ENCODE peak calls at places on chromosome 19, in eight cellular contexts. B is upper lobe of right lung, X is endothelial cell, T is cardiac muscle cell, O is left ventricle myocardium inferior, P is B cell, F is nephron progenitor cell, Y is GM12864. R is an unnamed sample.

GRCh38 chr19:11657307-11657706 is 60.0 kb downstream of the ZNF627 start:
- DNase-seq in X (no peak), F (no peak), B (no peak), Y (no peak), T (peak; percentile 4), P (no peak), O (no peak), R (no peak)

GRCh38 chr19:37136118-37136517 is 36.4 kb downstream of the ZNF585A start:
- DNase-seq in P (no peak), O (no peak), Y (no peak), F (no peak), T (no peak), B (no peak), X (no peak), R (no peak)

GRCh38 chr19:56813531-56813930 is 27.0 kb downstream of the PEG3 start:
- DNase-seq in B (no peak), F (no peak), X (no peak), P (no peak), Y (no peak), O (no peak), T (no peak), R (no peak)

GRCh38 chr19:3131168-3131567 is 4.7 kb upstream of the GNA15 start:
- DNase-seq in Y (no peak), O (no peak), B (no peak), F (no peak), X (no peak), T (no peak), P (no peak), R (no peak)

GRCh38 chr19:681029-681626 is 4.9 kb downstream of the FSTL3 start:
- DNase-seq in F (peak; percentile 94), X (peak; percentile 91), Y (peak; percentile 70), T (no peak), P (no peak), O (peak; percentile 55), B (peak; percentile 97), R (peak; percentile 40)

GRCh38 chr19:53897459-53897858 is 11.6 kb upstream of the CACNG7 start:
- DNase-seq in P (no peak), O (no peak), F (no peak), T (no peak), Y (no peak), X (no peak), B (no peak), R (no peak)

GRCh38 chr19:16143399-16144215 is at the start of gene HSH2D:
- DNase-seq in P (peak; percentile 96), T (no peak), B (peak; percentile 90), O (peak; percentile 36), F (no peak), Y (peak; percentile 97), X (no peak), R (no peak)

GRCh38 chr19:15195381-15195964 is 5.3 kb downstream of the NOTCH3 start:
- DNase-seq in Y (no peak), P (no peak), F (peak; percentile 74), O (peak; percentile 39), X (peak; percentile 47), T (peak; percentile 62), B (peak; percentile 86), R (peak; percentile 29)

GRCh38 chr19:33590224-33590623 is 31.5 kb upstream of the CHST8 start:
- DNase-seq in O (no peak), F (no peak), Y (no peak), X (no peak), T (no peak), B (no peak), P (no peak), R (no peak)

GRCh38 chr19:628168-628567 is 5.2 kb downstream of the POLRMT start:
- DNase-seq in X (no peak), F (peak; percentile 43), O (no peak), P (no peak), T (no peak), Y (no peak), B (no peak), R (no peak)

GRCh38 chr19:3606690-3607289 is at the start of gene TBXA2R:
- DNase-seq in O (peak; percentile 81), X (peak; percentile 42), P (peak; percentile 75), B (peak; percentile 83), T (peak; percentile 64), Y (no peak), F (peak; percentile 85), R (no peak)

GRCh38 chr19:47729799-47730520 is 15.4 kb upstream of the NOP53 start:
- DNase-seq in T (peak; percentile 72), F (peak; percentile 79), O (peak; percentile 74), Y (no peak), P (no peak), B (peak; percentile 94), X (peak; percentile 86), R (no peak)

GRCh38 chr19:12521996-12522395 is 29.3 kb downstream of the ZNF564 start:
- DNase-seq in X (no peak), T (no peak), O (no peak), P (no peak), F (no peak), B (no peak), Y (no peak), R (no peak)

GRCh38 chr19:52039169-52039568 is 9.5 kb downstream of the ZNF432 start:
- DNase-seq in Y (no peak), X (no peak), P (no peak), O (no peak), B (no peak), F (no peak), T (no peak), R (no peak)

GRCh38 chr19:2552859-2553258 is 76.9 kb downstream of the GADD45B start:
- DNase-seq in F (no peak), Y (peak; percentile 86), B (no peak), P (peak; percentile 75), O (peak; percentile 15), T (no peak), X (no peak), R (no peak)

GRCh38 chr19:9940778-9941177 is 4.5 kb upstream of the OLFM2 start:
- DNase-seq in F (no peak), X (no peak), B (no peak), Y (no peak), T (no peak), P (no peak), O (no peak), R (no peak)

GRCh38 chr19:56671613-56671994 is at the start of gene ZNF835:
- DNase-seq in T (peak; percentile 53), O (peak; percentile 97), P (peak; percentile 94), Y (no peak), F (no peak), X (no peak), B (peak; percentile 94), R (no peak)

GRCh38 chr19:43337737-43338136 is 15.7 kb upstream of the CD177 start:
- DNase-seq in X (no peak), T (no peak), Y (no peak), O (no peak), P (no peak), F (no peak), B (no peak), R (no peak)

GRCh38 chr19:34818270-34818669 is 45.3 kb upstream of the ZNF599 start:
- DNase-seq in Y (no peak), X (no peak), F (no peak), B (no peak), P (no peak), O (no peak), T (no peak), R (no peak)
- TF ChIP-seq CTCF in Y (no peak), X (no peak), F (no peak), B (no peak), P (no peak), O (no peak), T (no peak), R (no peak)

GRCh38 chr19:7888826-7889217 is 512 bp downstream of the LRRC8E start:
- DNase-seq in O (no peak), F (no peak), B (no peak), X (no peak), Y (no peak), T (no peak), P (no peak), R (no peak)
- TF ChIP-seq CTCF in O (no peak), F (no peak), B (no peak), X (no peak), Y (no peak), T (no peak), P (no peak), R (no peak)

DNA sequence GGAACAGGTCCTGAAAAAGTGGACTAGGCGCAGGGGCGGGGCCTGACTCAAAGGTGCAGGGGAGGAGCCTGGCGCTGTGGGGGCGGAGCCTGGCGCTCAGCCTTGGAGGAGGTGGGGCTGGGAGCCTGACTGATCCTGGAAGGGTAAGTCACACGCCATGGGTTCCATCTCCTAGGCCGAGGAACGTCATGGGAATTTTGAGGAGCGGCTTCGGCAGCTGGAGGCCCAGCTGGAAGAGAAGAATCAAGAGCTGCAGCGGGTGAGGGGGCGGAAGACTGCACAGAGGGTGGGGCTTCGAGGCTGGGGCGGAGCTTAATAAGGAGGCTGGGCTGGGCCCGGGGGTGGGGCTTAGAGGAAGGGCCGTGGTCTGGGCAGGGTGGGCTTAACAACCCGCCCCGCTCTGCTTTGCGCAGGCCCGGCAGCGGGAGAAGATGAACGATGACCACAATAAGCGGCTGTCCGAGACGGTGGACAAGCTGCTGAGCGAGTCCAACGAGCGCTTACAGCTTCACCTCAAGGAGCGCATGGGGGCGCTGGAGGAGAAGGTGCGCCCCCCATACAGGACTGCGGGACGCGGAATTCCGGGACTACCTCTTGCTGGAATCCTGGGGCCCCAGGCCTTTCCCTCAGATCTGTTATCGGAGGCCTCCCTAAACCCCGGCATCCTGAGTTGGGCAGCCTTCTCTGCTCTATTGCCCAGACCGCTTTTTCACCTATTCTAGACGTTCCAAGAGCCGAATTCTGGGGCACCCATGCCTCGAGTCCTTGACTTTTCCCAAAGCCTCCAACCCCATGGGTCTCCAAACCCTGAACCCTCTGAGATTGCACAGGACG is 14.5 kb downstream of the PPFIA3 start:
- DNase-seq in B (peak; percentile 91), P (no peak), F (no peak), T (peak; percentile 68), O (peak; percentile 71), Y (no peak), X (no peak), R (no peak)
- TF ChIP-seq CTCF in B (peak; percentile 7), P (no peak), F (no peak), T (peak; percentile 25), O (no peak), Y (no peak), X (no peak), R (no peak)

DNA sequence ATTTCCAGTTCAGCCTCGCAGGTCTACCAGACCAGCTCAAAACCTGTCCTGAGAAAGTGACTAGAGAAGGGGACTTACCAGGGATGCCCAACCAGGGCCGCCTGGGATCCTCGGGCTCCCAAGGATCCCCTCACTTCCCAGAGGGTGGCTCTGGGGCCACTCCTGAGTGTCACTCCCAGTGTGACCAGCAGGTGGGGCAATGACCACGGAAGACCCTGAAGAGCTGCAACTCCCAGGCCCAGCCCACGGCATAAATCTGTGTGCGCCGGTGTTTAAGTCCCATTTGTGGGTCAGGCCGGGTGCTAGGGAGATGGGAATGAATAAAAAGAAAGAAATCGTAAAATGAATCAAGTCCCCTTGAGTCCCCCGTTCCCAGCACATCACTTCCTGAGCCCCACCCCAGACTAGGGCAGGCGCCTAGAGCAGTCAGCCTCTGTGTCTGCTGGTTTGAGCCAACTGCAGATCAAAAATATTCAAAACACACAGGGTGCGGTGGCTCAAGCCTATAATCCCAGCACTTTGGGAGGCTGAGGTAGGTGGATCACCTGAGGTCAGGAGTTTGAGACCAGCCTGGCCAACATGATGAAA is 10.7 kb downstream of the PTGIR start:
- DNase-seq in F (peak; percentile 93), T (peak; percentile 87), X (peak; percentile 87), B (peak; percentile 89), P (peak; percentile 85), O (peak; percentile 86), Y (no peak), R (no peak)
- TF ChIP-seq CTCF in F (peak; percentile 86), T (peak; percentile 89), X (peak; percentile 88), B (peak; percentile 91), P (peak; percentile 86), O (peak; percentile 95), Y (peak; percentile 84), R (peak; percentile 91)

GRCh38 chr19:31249217-31249616 is 100.0 kb downstream of the TSHZ3 start:
- DNase-seq in X (no peak), Y (no peak), T (no peak), B (no peak), P (no peak), F (no peak), O (no peak), R (no peak)
- TF ChIP-seq CTCF in X (no peak), Y (no peak), T (no peak), B (peak; percentile 8), P (no peak), F (no peak), O (peak; percentile 24), R (peak; percentile 17)